ENCODE peak calls at places on chromosomes 6 and 20, in four cellular contexts. R, P, B and H are unnamed samples.

GRCh38 chr6:105993769-105994521 is 92.2 kb upstream of the PRDM1 start:
- DNase-seq in R (peak; percentile 45), P (no peak), B (no peak), H (peak; percentile 68)

GRCh38 chr6:16438677-16439615 is 200.6 kb downstream of the GMPR start:
- DNase-seq in R (peak; percentile 27), P (no peak), B (no peak), H (no peak)

GRCh38 chr6:34229877-34230276 is 6.8 kb upstream of the HMGA1 start:
- DNase-seq in R (no peak), P (no peak), B (no peak), H (no peak)

GRCh38 chr6:41199427-41200246 is 1.3 kb downstream of the TREML2 start:
- DNase-seq in R (no peak), P (no peak), B (no peak), H (no peak)

GRCh38 chr20:24665741-24666191 is 196.3 kb downstream of the SYNDIG1 start:
- DNase-seq in R (no peak), P (no peak), B (no peak), H (no peak)

GRCh38 chr6:109768485-109768884 is 77.4 kb downstream of the FIG4 start:
- DNase-seq in R (no peak), P (no peak), B (no peak), H (no peak)

GRCh38 chr6:121951918-121952379 is 447.5 kb upstream of the HSF2 start:
- DNase-seq in R (no peak), P (peak; percentile 41), B (no peak), H (no peak)

GRCh38 chr20:5886788-5887187 is 63.5 kb downstream of the TRMT6 start:
- DNase-seq in R (no peak), P (no peak), B (no peak), H (no peak)

GRCh38 chr6:53710788-53711187 is 45.2 kb upstream of the KLHL31 start:
- DNase-seq in R (no peak), P (no peak), B (no peak), H (no peak)

GRCh38 chr6:13455604-13456003 is 31.8 kb downstream of the GFOD1 start:
- DNase-seq in R (no peak), P (no peak), B (no peak), H (no peak)

GRCh38 chr20:32779500-32780215 is 17.5 kb downstream of the DNMT3B start:
- DNase-seq in R (no peak), P (no peak), B (no peak), H (no peak)

GRCh38 chr6:106279179-106279578 is 46.4 kb downstream of the ATG5 start:
- DNase-seq in R (no peak), P (no peak), B (no peak), H (no peak)

GRCh38 chr20:9555781-9556180 is 41.4 kb downstream of the LAMP5 start:
- DNase-seq in R (no peak), P (no peak), B (no peak), H (no peak)

GRCh38 chr6:41271901-41272395 is 14.5 kb downstream of the TREM1 start:
- DNase-seq in R (no peak), P (no peak), B (no peak), H (peak; percentile 84)

GRCh38 chr20:59673288-59673997 is 69.1 kb downstream of the PHACTR3 start:
- DNase-seq in R (no peak), P (no peak), B (no peak), H (no peak)